ENCODE peak calls at places on chromosomes 3 and 15, in five cellular contexts. K is stimulated activated CD4-positive, alpha-beta T cell treated with anti-CD3 and anti-CD28 coated beads, Interleukin-1b, Interleukin-23, amount 100 ng/mL, for 24 hours; S is EH; E is substantia nigra; W is AG04450. D is an unnamed sample.

GRCh38 chr15:55031732-55032131 is 165.0 kb downstream of the RSL24D1 start:
- DNase-seq in K (no peak), S (no peak), E (no peak), W (no peak), D (no peak)

GRCh38 chr3:55634345-55634744 is 147.2 kb upstream of the WNT5A start:
- DNase-seq in K (no peak), S (peak), E (no peak), W (no peak), D (no peak)

GRCh38 chr15:101390060-101390459 is 95.0 kb upstream of the SNRPA1 start:
- DNase-seq in K (no peak), S (no peak), E (no peak), W (no peak), D (no peak)

GRCh38 chr3:4714045-4714444 is 220.9 kb downstream of the ITPR1 start:
- DNase-seq in K (no peak), S (no peak), E (no peak), W (no peak), D (no peak)

GRCh38 chr3:24237971-24238767 is 256.5 kb downstream of the THRB start:
- DNase-seq in K (no peak), S (peak), E (peak), W (peak), D (peak)

GRCh38 chr3:186930639-186931486 is 537 bp downstream of the ST6GAL1 start:
- DNase-seq in K (no peak), S (peak), E (peak), W (no peak), D (peak)

GRCh38 chr3:112390783-112391641 is 58.1 kb downstream of the CD200 start:
- DNase-seq in K (no peak), S (peak), E (peak), W (peak), D (peak)

GRCh38 chr3:192884831-192885356 is 32.8 kb downstream of the MB21D2 start:
- DNase-seq in K (no peak), S (peak), E (no peak), W (no peak), D (no peak)

GRCh38 chr15:28932361-28932760 is 46.6 kb downstream of the APBA2 start:
- DNase-seq in K (no peak), S (no peak), E (no peak), W (no peak), D (no peak)

GRCh38 chr15:37873336-37873735 is 61.1 kb upstream of the TMCO5A start:
- DNase-seq in K (no peak), S (no peak), E (no peak), W (no peak), D (no peak)

GRCh38 chr3:171065732-171066131 is 39.2 kb upstream of the SLC2A2 start:
- DNase-seq in K (no peak), S (no peak), E (no peak), W (no peak), D (no peak)

GRCh38 chr3:48855681-48856447 is 8.2 kb upstream of the PRKAR2A start:
- DNase-seq in K (no peak), S (peak), E (no peak), W (no peak), D (no peak)

D was measured in NCI-H146.